ENCODE peak calls at places on chromosome 2, in four cellular contexts. F, G, V and X are unnamed samples.
A peak's percentile ranks its signal among the peaks of the same experiment; 100 is the strongest.

GRCh38 chr2:65453916-65454315 is 21.5 kb upstream of the SPRED2 start:
- DNase-seq in F (no peak), G (no peak), V (no peak), X (no peak)

GRCh38 chr2:190677255-190677654 is 28.4 kb downstream of the NAB1 start:
- DNase-seq in F (no peak), G (no peak), V (no peak), X (no peak)

GRCh38 chr2:73938761-73939352 is 12.2 kb downstream of the DGUOK start:
- DNase-seq in F (peak; percentile 37), G (no peak), V (peak; percentile 69), X (no peak)

GRCh38 chr2:80169811-80170594 is 134.5 kb downstream of the LRRTM1 start:
- DNase-seq in F (no peak), G (no peak), V (no peak), X (no peak)

GRCh38 chr2:163752252-163752651 is 16.4 kb upstream of the FIGN start:
- DNase-seq in F (no peak), G (no peak), V (no peak), X (no peak)

GRCh38 chr2:24855703-24856102 is 62.5 kb downstream of the CENPO start:
- DNase-seq in F (peak; percentile 75), G (no peak), V (peak; percentile 33), X (no peak)

GRCh38 chr2:72129676-72130340 is 17.9 kb downstream of the CYP26B1 start:
- DNase-seq in F (peak; percentile 59), G (no peak), V (no peak), X (no peak)

GRCh38 chr2:19933351-19933981 is 31.7 kb upstream of the TTC32 start:
- DNase-seq in F (peak; percentile 89), G (no peak), V (peak; percentile 49), X (no peak)

GRCh38 chr2:30979822-30980245 is 158.4 kb downstream of the GALNT14 start:
- DNase-seq in F (peak; percentile 16), G (no peak), V (no peak), X (peak; percentile 54)

GRCh38 chr2:27776097-27776496 is 4.6 kb downstream of the MRPL33 start:
- DNase-seq in F (peak; percentile 72), G (no peak), V (no peak), X (no peak)

GRCh38 chr2:21043744-21044532 is at the start of gene APOB:
- DNase-seq in F (no peak), G (no peak), V (no peak), X (no peak)

GRCh38 chr2:14634885-14635871 is 2.7 kb downstream of the LRATD1 start:
- DNase-seq in F (peak; percentile 29), G (peak; percentile 75), V (peak; percentile 39), X (no peak)

GRCh38 chr2:43762286-43762685 is 11.6 kb upstream of the DYNC2LI1 start:
- DNase-seq in F (no peak), G (no peak), V (no peak), X (no peak)

GRCh38 chr2:171864357-171864985 is 29.6 kb downstream of the SLC25A12 start:
- DNase-seq in F (no peak), G (no peak), V (no peak), X (no peak)

GRCh38 chr2:168740360-168740759 is 62.1 kb upstream of the NOSTRIN start:
- DNase-seq in F (no peak), G (no peak), V (no peak), X (no peak)

GRCh38 chr2:110858993-110859770 is 126.8 kb downstream of the ACOXL start:
- DNase-seq in F (no peak), G (no peak), V (no peak), X (no peak)

GRCh38 chr2:1600191-1601063 is 143.9 kb downstream of the PXDN start:
- DNase-seq in F (no peak), G (no peak), V (no peak), X (no peak)

GRCh38 chr2:12990523-12990922 is 273.8 kb downstream of the TRIB2 start:
- DNase-seq in F (peak; percentile 13), G (no peak), V (no peak), X (no peak)
- TF ChIP-seq CTCF in F (peak; percentile 26), G (no peak), V (peak; percentile 25), X (peak; percentile 24)

DNA sequence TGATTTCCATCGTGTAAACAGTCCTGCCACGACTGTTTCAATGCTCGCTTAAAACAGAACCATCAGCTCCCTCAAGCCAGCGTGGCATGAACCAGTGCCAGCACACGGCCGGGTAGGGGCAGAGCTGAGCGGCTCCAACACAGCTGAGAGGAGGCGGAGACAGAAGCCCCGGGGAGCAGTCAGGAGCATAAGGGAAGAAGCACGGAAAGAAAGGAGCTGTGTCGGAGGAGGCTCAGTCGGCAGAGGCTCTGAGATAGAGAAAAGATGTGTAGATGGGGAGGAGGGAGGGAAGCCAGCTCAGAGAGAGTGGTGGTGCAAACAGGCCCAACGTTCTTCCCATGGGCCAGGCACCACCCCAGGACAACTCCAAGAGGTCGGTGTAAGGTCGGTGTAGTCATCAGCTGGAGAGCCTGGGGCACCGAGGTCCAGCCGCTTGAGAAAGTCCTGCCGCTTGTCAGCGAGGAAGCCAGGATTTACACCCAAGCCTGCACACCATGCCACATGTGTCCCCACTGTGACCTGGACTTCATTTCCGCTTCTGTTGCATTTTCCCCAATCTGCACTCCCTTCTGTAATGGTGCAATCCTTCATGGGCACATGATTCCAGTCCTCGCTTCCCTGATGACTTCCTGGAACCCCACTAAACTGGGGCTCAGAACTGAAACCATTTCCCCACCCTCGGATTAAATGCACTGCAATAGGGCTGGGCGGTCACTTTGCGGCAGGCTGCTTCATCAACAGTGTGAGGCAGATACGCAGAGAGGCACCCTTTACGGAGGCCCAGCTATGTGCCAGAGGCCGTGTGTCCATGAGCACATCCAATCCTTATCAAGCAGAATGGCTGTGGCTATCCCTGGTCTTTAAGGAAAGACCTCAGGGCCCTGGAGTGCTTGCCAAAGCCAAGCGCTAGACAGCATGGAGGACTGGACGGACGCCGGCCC is 43.5 kb downstream of the CYP27C1 start:
- DNase-seq in F (peak; percentile 38), G (no peak), V (no peak), X (no peak)
- TF ChIP-seq CTCF in F (no peak), G (no peak), V (no peak), X (peak; percentile 10)

GRCh38 chr2:98928242-98928641 is 7.8 kb downstream of the CRACDL start:
- DNase-seq in F (no peak), G (no peak), V (no peak), X (no peak)

GRCh38 chr2:98924910-98925309 is 11.1 kb downstream of the CRACDL start:
- DNase-seq in F (no peak), G (no peak), V (no peak), X (no peak)

GRCh38 chr2:98927059-98927458 is 9.0 kb downstream of the CRACDL start:
- DNase-seq in F (no peak), G (no peak), V (no peak), X (no peak)

GRCh38 chr2:98924038-98924437 is 12.0 kb downstream of the CRACDL start:
- DNase-seq in F (no peak), G (no peak), V (no peak), X (no peak)

DNA sequence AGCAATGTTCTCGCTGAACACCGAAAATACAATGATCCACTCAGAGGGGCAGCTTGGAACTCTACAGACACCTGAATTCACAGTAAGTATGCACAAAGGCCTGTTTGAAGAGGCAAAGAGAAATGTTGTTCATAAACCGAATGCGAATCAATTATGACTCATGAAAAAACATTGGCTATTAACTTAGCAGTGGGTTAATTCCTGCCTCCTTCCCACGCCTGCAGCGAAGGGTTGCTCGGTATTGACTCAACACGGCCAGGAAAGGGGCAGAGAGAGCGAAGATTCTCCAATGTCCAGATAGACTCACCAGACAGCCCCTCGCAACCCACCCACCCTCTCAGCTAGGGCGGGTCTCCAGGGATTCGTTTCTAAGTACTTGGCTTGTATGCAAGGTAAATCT is 9.4 kb downstream of the CRACDL start:
- DNase-seq in F (no peak), G (no peak), V (no peak), X (no peak)
- TF ChIP-seq CTCF in F (no peak), G (no peak), V (no peak), X (no peak)

DNA sequence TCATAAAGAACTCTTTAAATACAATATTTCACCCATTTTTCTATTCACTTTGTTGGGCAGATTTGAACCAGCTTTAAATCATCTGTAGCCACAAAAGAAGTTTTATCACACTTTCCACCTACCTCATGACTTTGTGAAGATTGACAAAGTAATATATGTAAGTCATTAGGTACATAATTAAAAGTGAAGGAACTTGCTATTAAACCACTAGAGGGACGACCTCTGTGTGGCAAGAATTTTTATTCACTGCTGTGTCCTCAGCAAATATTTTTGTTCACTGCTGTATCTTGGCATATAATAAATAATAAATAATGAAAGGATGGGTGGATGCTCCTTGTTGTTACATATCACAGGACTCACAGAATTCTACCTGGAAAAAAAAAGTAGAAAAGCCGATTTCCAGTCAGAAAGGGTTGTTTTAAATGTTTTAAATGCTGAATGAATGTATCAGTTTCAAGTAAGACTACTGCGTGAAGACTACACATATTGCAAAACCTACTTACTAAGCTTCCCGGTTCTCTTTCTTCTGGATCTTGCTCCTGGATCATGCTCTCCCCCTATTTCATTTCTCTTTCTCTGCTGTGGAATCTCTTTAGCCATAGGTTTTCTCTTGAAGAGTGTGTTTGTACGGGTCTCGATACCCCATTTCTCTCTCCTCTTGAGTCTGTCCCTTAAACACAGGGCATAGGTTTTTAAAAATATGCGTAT is 44.8 kb downstream of the KCMF1 start:
- DNase-seq in F (peak; percentile 38), G (no peak), V (no peak), X (no peak)
- TF ChIP-seq CTCF in F (peak; percentile 10), G (no peak), V (peak; percentile 6), X (no peak)

GRCh38 chr2:32136097-32136496 is 29.6 kb upstream of the SLC30A6 start:
- DNase-seq in F (no peak), G (no peak), V (no peak), X (no peak)

DNA sequence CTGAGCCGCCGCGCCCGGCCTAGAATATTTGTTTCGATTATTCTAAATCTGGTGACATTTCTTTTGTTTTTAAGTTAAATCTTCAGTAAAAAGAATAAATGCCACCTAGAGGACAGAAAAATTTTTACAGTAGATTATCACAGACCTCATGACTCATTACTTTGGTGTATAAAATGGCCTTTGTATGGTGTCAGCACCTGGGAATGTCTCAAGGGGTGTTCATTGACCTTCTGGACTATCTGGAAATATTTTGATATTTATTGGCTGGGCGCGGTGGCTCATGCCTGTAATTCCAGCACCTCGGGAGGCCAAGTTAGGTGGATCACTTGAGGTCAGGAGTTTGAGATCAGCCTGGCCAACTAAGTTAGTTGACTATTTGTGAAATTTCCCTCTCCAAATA is 30.3 kb upstream of the SLC30A6 start:
- DNase-seq in F (peak; percentile 67), G (no peak), V (peak; percentile 34), X (no peak)
- TF ChIP-seq CTCF in F (peak; percentile 20), G (no peak), V (peak; percentile 17), X (peak; percentile 11)

GRCh38 chr2:112480540-112481049 is 1.4 kb upstream of the TTL start:
- DNase-seq in F (no peak), G (no peak), V (no peak), X (no peak)
- TF ChIP-seq CTCF in F (no peak), G (no peak), V (no peak), X (no peak)

GRCh38 chr2:227862741-227863588 is 8.5 kb upstream of the DAW1 start:
- DNase-seq in F (peak; percentile 94), G (no peak), V (no peak), X (no peak)

GRCh38 chr2:227862227-227862740 is 9.1 kb upstream of the DAW1 start:
- DNase-seq in F (peak; percentile 86), G (no peak), V (peak; percentile 45), X (no peak)

GRCh38 chr2:227864161-227864756 is 7.2 kb upstream of the DAW1 start:
- DNase-seq in F (peak; percentile 93), G (no peak), V (no peak), X (no peak)

GRCh38 chr2:227860116-227860724 is 11.2 kb upstream of the DAW1 start:
- DNase-seq in F (no peak), G (no peak), V (no peak), X (no peak)

GRCh38 chr2:227861011-227861410 is 10.4 kb upstream of the DAW1 start:
- DNase-seq in F (peak; percentile 54), G (no peak), V (no peak), X (no peak)
- TF ChIP-seq CTCF in F (no peak), G (no peak), V (no peak), X (no peak)